ENCODE peak calls at places on chromosomes 13 and 19, in four cellular contexts. One of them, this sample, is unnamed.

GRCh38 chr13:50731400-50731799 is 112.1 kb downstream of the DLEU7 start:
- DNase-seq in stomach: no peak
- DNase-seq in esophagus squamous epithelium: no peak
- DNase-seq in psoas muscle: no peak
- DNase-seq in this sample: no peak

GRCh38 chr13:21852043-21852442 is 181.2 kb downstream of the FGF9 start:
- DNase-seq in psoas muscle: no peak
- DNase-seq in stomach: no peak
- DNase-seq in esophagus squamous epithelium: no peak
- DNase-seq in this sample: no peak

GRCh38 chr19:16039545-16039944 is 36.8 kb upstream of the TPM4 start:
- DNase-seq in esophagus squamous epithelium: no peak
- DNase-seq in stomach: no peak
- DNase-seq in psoas muscle: no peak
- DNase-seq in this sample: no peak

GRCh38 chr13:110129076-110129475 is 177.9 kb downstream of the COL4A1 start:
- DNase-seq in stomach: no peak
- DNase-seq in esophagus squamous epithelium: no peak
- DNase-seq in psoas muscle: peak; percentile 66
- DNase-seq in this sample: no peak

GRCh38 chr19:44808463-44809371 is at the start of gene BCAM:
- DNase-seq in psoas muscle: peak; percentile 86
- DNase-seq in stomach: peak; percentile 82
- DNase-seq in esophagus squamous epithelium: no peak
- DNase-seq in this sample: no peak

GRCh38 chr13:63517376-63517775 is 2101.7 kb upstream of the PCDH20 start:
- DNase-seq in psoas muscle: no peak
- DNase-seq in esophagus squamous epithelium: no peak
- DNase-seq in stomach: no peak
- DNase-seq in this sample: no peak

GRCh38 chr19:45001087-45001739 is at the start of gene RELB:
- DNase-seq in stomach: peak; percentile 97
- DNase-seq in esophagus squamous epithelium: peak; percentile 59
- DNase-seq in psoas muscle: peak; percentile 98
- DNase-seq in this sample: peak; percentile 78

GRCh38 chr19:51006406-51006805 is 5.0 kb upstream of the KLK8 start:
- DNase-seq in esophagus squamous epithelium: no peak
- DNase-seq in stomach: no peak
- DNase-seq in psoas muscle: no peak
- DNase-seq in this sample: no peak

GRCh38 chr19:16420781-16421386 is 50.9 kb downstream of the EPS15L1 start:
- DNase-seq in stomach: no peak
- DNase-seq in esophagus squamous epithelium: no peak
- DNase-seq in psoas muscle: no peak
- DNase-seq in this sample: no peak

GRCh38 chr19:46704379-46705076 is 12.4 kb downstream of the PRKD2 start:
- DNase-seq in psoas muscle: peak; percentile 87
- DNase-seq in stomach: peak; percentile 85
- DNase-seq in esophagus squamous epithelium: no peak
- DNase-seq in this sample: peak; percentile 35

GRCh38 chr13:30577381-30577780 is 40.3 kb upstream of the USPL1 start:
- DNase-seq in esophagus squamous epithelium: no peak
- DNase-seq in stomach: no peak
- DNase-seq in psoas muscle: no peak
- DNase-seq in this sample: no peak

GRCh38 chr13:26991508-26992181 is 180.0 kb downstream of the USP12 start:
- DNase-seq in psoas muscle: no peak
- DNase-seq in stomach: peak; percentile 63
- DNase-seq in esophagus squamous epithelium: no peak
- DNase-seq in this sample: no peak

GRCh38 chr13:27007166-27007565 is 164.4 kb downstream of the USP12 start:
- DNase-seq in psoas muscle: no peak
- DNase-seq in esophagus squamous epithelium: no peak
- DNase-seq in stomach: no peak
- DNase-seq in this sample: no peak

GRCh38 chr19:3721131-3721899 is 13.1 kb downstream of the TJP3 start:
- DNase-seq in stomach: peak; percentile 98
- DNase-seq in psoas muscle: peak; percentile 85
- DNase-seq in esophagus squamous epithelium: no peak
- DNase-seq in this sample: no peak

GRCh38 chr19:6738726-6739389 is 622 bp upstream of the TRIP10 start:
- DNase-seq in stomach: peak; percentile 32
- DNase-seq in esophagus squamous epithelium: no peak
- DNase-seq in psoas muscle: peak; percentile 86
- DNase-seq in this sample: no peak

GRCh38 chr19:39865953-39866352 is 19.8 kb upstream of the FBL start:
- DNase-seq in psoas muscle: no peak
- DNase-seq in stomach: no peak
- DNase-seq in esophagus squamous epithelium: no peak
- DNase-seq in this sample: no peak

GRCh38 chr19:13100031-13100588 is 2.5 kb downstream of the LYL1 start:
- DNase-seq in stomach: no peak
- DNase-seq in psoas muscle: no peak
- DNase-seq in esophagus squamous epithelium: no peak
- DNase-seq in this sample: no peak

GRCh38 chr13:78382481-78382880 is 220.9 kb downstream of the POU4F1 start:
- DNase-seq in esophagus squamous epithelium: no peak
- DNase-seq in stomach: no peak
- DNase-seq in psoas muscle: no peak
- DNase-seq in this sample: no peak

GRCh38 chr19:46745521-46746280 is at the start of gene FKRP:
- DNase-seq in psoas muscle: no peak
- DNase-seq in esophagus squamous epithelium: no peak
- DNase-seq in stomach: peak; percentile 32
- DNase-seq in this sample: no peak

GRCh38 chr13:107680115-107680514 is 535.2 kb downstream of the LIG4 start:
- DNase-seq in stomach: no peak
- DNase-seq in esophagus squamous epithelium: no peak
- DNase-seq in psoas muscle: no peak
- DNase-seq in this sample: no peak

GRCh38 chr13:107675847-107676550 is 539.3 kb downstream of the LIG4 start:
- DNase-seq in esophagus squamous epithelium: no peak
- DNase-seq in stomach: no peak
- DNase-seq in psoas muscle: no peak
- DNase-seq in this sample: no peak

GRCh38 chr13:107681611-107682010 is 533.7 kb downstream of the LIG4 start:
- DNase-seq in stomach: no peak
- DNase-seq in esophagus squamous epithelium: no peak
- DNase-seq in psoas muscle: no peak
- DNase-seq in this sample: no peak

DNA sequence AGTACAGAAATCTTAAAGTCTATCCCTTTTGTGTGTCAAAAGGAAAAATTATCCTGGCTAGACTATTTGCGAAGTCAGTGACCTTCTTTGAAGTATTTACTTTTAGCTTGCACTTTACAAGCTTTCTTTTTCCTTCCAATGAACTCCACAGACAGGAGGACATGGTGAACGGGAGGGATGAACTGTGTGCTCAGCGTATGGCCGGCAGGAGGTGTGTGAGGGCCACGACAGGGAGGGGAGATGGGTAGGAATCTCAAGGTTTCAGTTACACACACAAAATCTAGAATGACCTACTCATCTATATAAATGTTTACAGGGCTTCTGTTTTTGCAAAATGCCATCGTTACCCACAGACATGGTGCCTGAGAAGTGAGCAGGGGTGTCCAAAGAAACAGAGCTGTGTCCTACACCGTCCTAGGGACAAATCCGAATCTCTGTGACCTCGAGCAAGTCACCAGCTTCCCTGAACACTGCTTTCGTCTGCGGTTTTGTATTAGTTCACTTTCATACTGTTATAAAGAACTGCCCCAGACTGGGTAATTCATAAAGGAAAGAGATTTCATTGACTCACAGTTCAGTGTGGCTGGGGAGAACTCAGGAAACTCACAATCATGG is 537.2 kb downstream of the LIG4 start:
- DNase-seq in stomach: no peak
- DNase-seq in psoas muscle: no peak
- DNase-seq in esophagus squamous epithelium: no peak
- DNase-seq in this sample: no peak
- TF ChIP-seq CTCF in stomach: no peak
- TF ChIP-seq CTCF in psoas muscle: no peak
- TF ChIP-seq CTCF in esophagus squamous epithelium: no peak
- TF ChIP-seq CTCF in this sample: no peak

DNA sequence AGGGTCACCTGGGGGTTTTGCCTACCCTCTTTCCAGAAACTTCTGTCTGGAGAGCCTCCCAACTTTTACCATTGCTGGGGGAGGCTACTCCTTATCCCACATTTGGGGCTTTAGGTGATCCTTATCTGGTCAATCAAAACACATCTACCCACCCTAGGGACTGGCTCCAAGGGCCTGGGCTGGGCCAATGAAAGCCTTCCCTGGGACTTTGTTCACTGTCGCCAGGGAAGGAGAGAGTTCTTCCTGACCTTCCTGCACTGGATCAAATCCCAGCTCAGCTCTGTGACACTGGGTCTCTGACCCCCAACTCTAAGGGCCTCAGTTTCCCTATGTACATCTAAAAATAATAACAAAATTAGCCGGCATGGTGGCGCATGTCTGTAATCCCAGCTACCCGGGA is 11.1 kb downstream of the DOCK6 start:
- DNase-seq in stomach: no peak
- DNase-seq in esophagus squamous epithelium: no peak
- DNase-seq in psoas muscle: no peak
- DNase-seq in this sample: no peak
- H3K4me1 ChIP-seq in stomach: peaks cover 6% of the 10 kb centered on the region
- H3K4me1 ChIP-seq in esophagus squamous epithelium: no peaks in the 10 kb centered on the region
- H3K4me1 ChIP-seq in psoas muscle: peaks cover 6% of the 10 kb centered on the region
- H3K4me1 ChIP-seq in this sample: no peaks in the 10 kb centered on the region

GRCh38 chr13:46286972-46287371 is 75.2 kb downstream of the LRRC63 start:
- DNase-seq in esophagus squamous epithelium: no peak
- DNase-seq in stomach: no peak
- DNase-seq in psoas muscle: no peak
- DNase-seq in this sample: no peak
- TF ChIP-seq CTCF in esophagus squamous epithelium: no peak
- TF ChIP-seq CTCF in stomach: no peak
- TF ChIP-seq CTCF in psoas muscle: no peak
- TF ChIP-seq CTCF in this sample: no peak

DNA sequence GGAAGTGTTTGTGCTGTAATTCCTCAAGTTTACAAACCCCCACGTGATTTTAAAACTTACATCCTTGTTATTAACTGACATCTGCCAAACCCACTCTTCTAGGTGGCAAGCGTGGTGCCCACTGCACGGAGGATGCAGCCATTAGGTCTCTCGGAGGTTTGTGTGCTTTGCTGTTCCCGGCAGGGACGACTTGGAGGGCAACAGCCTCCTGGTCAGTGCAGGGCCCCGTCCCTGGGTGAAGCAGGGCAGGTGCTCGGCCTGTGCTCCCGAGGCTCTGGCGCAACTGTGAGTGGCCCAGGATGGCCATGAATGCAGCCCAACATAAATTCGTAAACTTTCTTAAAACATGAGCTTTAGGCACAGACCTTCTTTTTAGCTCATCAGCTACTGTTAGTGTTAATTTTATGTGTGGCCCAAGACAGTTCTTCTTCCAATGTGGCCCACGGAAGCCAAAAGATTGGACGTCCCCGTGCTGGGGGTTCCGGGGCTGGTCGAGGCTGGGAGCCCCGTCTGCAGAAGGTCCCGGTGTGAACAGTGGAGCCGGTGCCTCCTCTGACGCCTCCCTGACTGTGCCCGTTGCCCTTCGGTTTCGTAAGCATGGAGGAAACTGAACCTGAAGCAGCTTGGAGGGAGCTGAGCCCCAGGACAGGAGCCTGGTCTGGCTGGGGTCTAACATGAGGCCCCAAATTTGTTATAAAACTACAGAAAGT is 11.9 kb downstream of the GAS6 start:
- DNase-seq in psoas muscle: no peak
- DNase-seq in esophagus squamous epithelium: no peak
- DNase-seq in stomach: no peak
- DNase-seq in this sample: no peak
- H3K4me1 ChIP-seq in psoas muscle: peaks cover 66% of the 10 kb centered on the region
- H3K4me1 ChIP-seq in esophagus squamous epithelium: peaks cover 55% of the 10 kb centered on the region
- H3K4me1 ChIP-seq in stomach: peaks cover 63% of the 10 kb centered on the region
- H3K4me1 ChIP-seq in this sample: peaks cover 34% of the 10 kb centered on the region

GRCh38 chr13:94716016-94716415 is 3.7 kb upstream of the SOX21 start:
- DNase-seq in stomach: no peak
- DNase-seq in psoas muscle: no peak
- DNase-seq in esophagus squamous epithelium: no peak
- DNase-seq in this sample: no peak
- TF ChIP-seq CTCF in stomach: no peak
- TF ChIP-seq CTCF in psoas muscle: no peak
- TF ChIP-seq CTCF in esophagus squamous epithelium: peak; percentile 42
- TF ChIP-seq CTCF in this sample: no peak

GRCh38 chr19:14370169-14370998 is 10.9 kb upstream of the ADGRE5 start:
- DNase-seq in stomach: no peak
- DNase-seq in esophagus squamous epithelium: no peak
- DNase-seq in psoas muscle: no peak
- DNase-seq in this sample: no peak

GRCh38 chr19:14371321-14371821 is 9.9 kb upstream of the ADGRE5 start:
- DNase-seq in esophagus squamous epithelium: no peak
- DNase-seq in stomach: no peak
- DNase-seq in psoas muscle: no peak
- DNase-seq in this sample: no peak

GRCh38 chr19:14375055-14375581 is 6.1 kb upstream of the ADGRE5 start:
- DNase-seq in psoas muscle: peak; percentile 70
- DNase-seq in esophagus squamous epithelium: peak; percentile 50
- DNase-seq in stomach: peak; percentile 52
- DNase-seq in this sample: no peak

GRCh38 chr19:14378890-14379289 is 2.4 kb upstream of the ADGRE5 start:
- DNase-seq in psoas muscle: no peak
- DNase-seq in stomach: no peak
- DNase-seq in esophagus squamous epithelium: no peak
- DNase-seq in this sample: no peak

DNA sequence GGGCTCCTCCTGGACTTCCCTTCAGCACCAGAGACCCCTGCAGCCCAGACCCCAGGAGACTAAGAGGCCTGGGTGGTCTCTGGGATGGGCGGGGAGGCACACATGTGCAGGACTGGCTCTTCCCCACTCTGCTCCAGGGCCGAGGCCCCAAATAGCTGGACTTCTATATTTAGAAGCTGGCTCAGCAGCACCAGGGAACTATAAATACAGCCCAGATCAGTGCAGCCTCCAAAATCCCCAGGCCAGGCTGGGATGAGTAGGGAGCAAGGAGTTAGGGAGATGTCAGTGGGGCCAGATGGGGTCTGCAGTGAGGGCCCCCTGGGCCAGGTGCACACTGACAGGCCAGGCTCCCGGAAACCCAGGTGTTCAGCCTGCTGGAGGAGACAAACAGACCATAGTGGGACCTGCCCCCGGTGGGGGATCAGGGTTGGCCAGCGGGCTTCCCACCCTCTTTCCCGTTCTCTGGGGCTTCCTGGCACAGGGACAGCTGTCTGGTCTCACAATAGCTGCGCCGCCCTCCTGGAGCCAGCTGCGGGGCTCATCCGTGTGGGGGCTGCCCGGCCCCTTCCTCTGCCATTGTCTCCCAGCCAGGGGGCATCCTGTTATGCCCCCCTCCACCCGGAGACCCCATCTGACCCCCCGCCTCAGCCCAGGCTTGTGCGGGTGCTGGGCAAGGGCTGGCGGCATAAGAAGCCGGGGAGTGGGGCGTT is 5.5 kb upstream of the ADGRE5 start:
- DNase-seq in esophagus squamous epithelium: no peak
- DNase-seq in psoas muscle: peak; percentile 77
- DNase-seq in stomach: no peak
- DNase-seq in this sample: no peak
- H3K4me1 ChIP-seq in esophagus squamous epithelium: peaks cover 17% of the 10 kb centered on the region
- H3K4me1 ChIP-seq in psoas muscle: peaks cover 21% of the 10 kb centered on the region
- H3K4me1 ChIP-seq in stomach: peaks cover 58% of the 10 kb centered on the region
- H3K4me1 ChIP-seq in this sample: peaks cover 58% of the 10 kb centered on the region

GRCh38 chr13:113802761-113803160 is 43.7 kb downstream of the TMEM255B start:
- DNase-seq in psoas muscle: peak; percentile 50
- DNase-seq in stomach: no peak
- DNase-seq in esophagus squamous epithelium: no peak
- DNase-seq in this sample: no peak
- TF ChIP-seq CTCF in psoas muscle: no peak
- TF ChIP-seq CTCF in stomach: no peak
- TF ChIP-seq CTCF in esophagus squamous epithelium: no peak
- TF ChIP-seq CTCF in this sample: no peak